ENCODE peak calls at places on chromosomes 2 and 18, in eight cellular contexts. I is CD4-positive, CD25-positive, alpha-beta regulatory T cell; Y is naive thymus-derived CD4-positive, alpha-beta T cell; F is activated gamma-delta T cell treated with Interleukin-2 at 50 U/mL for 16 hours; S is CD8-positive, alpha-beta T cell; G is A549; D is fibroblast of mammary gland; C is WTC11. T is an unnamed sample.

GRCh38 chr2:72980535-72981217 is 63.4 kb downstream of the EMX1 start:
- DNase-seq in Y (no peak), S (no peak), I (no peak), G (no peak), D (no peak), F (no peak), C (no peak), T (no peak)

GRCh38 chr2:47867205-47867604 is 39.1 kb downstream of the FBXO11 start:
- DNase-seq in S (no peak), C (no peak), G (no peak), I (no peak), F (no peak), Y (no peak), D (peak), T (peak)

GRCh38 chr18:73552171-73552570 is 595.5 kb downstream of the FBXO15 start:
- DNase-seq in G (no peak), Y (no peak), C (no peak), I (no peak), D (no peak), F (no peak), S (no peak), T (no peak)

GRCh38 chr2:49005261-49005660 is 149.1 kb downstream of the FSHR start:
- DNase-seq in F (no peak), G (no peak), C (no peak), I (no peak), S (no peak), Y (no peak), D (no peak), T (no peak)

GRCh38 chr2:136305517-136306192 is 187.7 kb upstream of the CXCR4 start:
- DNase-seq in Y (no peak), F (peak), C (no peak), S (peak), I (peak), D (no peak), G (no peak), T (no peak)

GRCh38 chr2:222907048-222907447 is 46.2 kb downstream of the ACSL3 start:
- DNase-seq in Y (no peak), D (no peak), F (no peak), S (no peak), C (no peak), G (no peak), I (no peak), T (no peak)

GRCh38 chr18:24063121-24063731 is 48.7 kb downstream of the TTC39C start:
- DNase-seq in I (no peak), Y (no peak), S (no peak), F (no peak), C (no peak), D (peak), G (peak), T (no peak)

GRCh38 chr2:159063677-159064076 is 95.2 kb downstream of the TANC1 start:
- DNase-seq in G (no peak), D (no peak), I (no peak), S (no peak), Y (no peak), C (no peak), F (no peak), T (no peak)

GRCh38 chr2:6081542-6081872 is 389.3 kb downstream of the SOX11 start:
- DNase-seq in C (no peak), Y (no peak), I (no peak), F (no peak), G (no peak), S (no peak), D (no peak), T (no peak)

GRCh38 chr18:13528739-13529392 is 197.5 kb downstream of the FAM210A start:
- DNase-seq in G (no peak), Y (no peak), F (no peak), S (no peak), I (no peak), D (no peak), C (no peak), T (no peak)

GRCh38 chr2:169276045-169276444 is 86.3 kb downstream of the LRP2 start:
- DNase-seq in I (no peak), F (no peak), Y (no peak), D (peak), S (no peak), C (no peak), G (no peak), T (no peak)

GRCh38 chr2:136375017-136375901 is 257.3 kb upstream of the CXCR4 start:
- DNase-seq in G (no peak), F (no peak), Y (no peak), C (no peak), S (no peak), D (no peak), I (peak), T (no peak)

GRCh38 chr18:9987931-9988330 is 74.1 kb downstream of the VAPA start:
- DNase-seq in S (no peak), D (no peak), G (no peak), Y (no peak), C (no peak), F (no peak), I (no peak), T (no peak)

GRCh38 chr2:198961555-198961954 is 496.2 kb downstream of the SATB2 start:
- DNase-seq in G (no peak), S (no peak), C (no peak), I (no peak), Y (no peak), F (no peak), D (no peak), T (no peak)

GRCh38 chr2:108591163-108591562 is 56.9 kb downstream of the LIMS1 start:
- DNase-seq in F (no peak), I (no peak), Y (no peak), D (no peak), C (no peak), G (no peak), S (no peak), T (no peak)

GRCh38 chr2:202339052-202339870 is 36.9 kb upstream of the BMPR2 start:
- DNase-seq in F (no peak), D (peak), Y (no peak), S (no peak), C (no peak), G (peak), I (no peak), T (peak)

GRCh38 chr2:10720983-10721343 is 467 bp upstream of the ATP6V1C2 start:
- DNase-seq in S (no peak), I (no peak), C (peak), F (no peak), D (no peak), G (no peak), Y (no peak), T (no peak)

GRCh38 chr2:43469094-43469493 is 126.7 kb downstream of the THADA start:
- DNase-seq in S (no peak), D (no peak), C (no peak), I (no peak), G (no peak), F (no peak), Y (no peak), T (no peak)

GRCh38 chr2:1010373-1011017 is 59.8 kb downstream of the SNTG2 start:
- DNase-seq in Y (no peak), G (no peak), I (no peak), S (no peak), F (no peak), D (no peak), C (no peak), T (no peak)

GRCh38 chr2:55883339-55883738 is 40.2 kb downstream of the EFEMP1 start:
- DNase-seq in C (no peak), S (no peak), D (peak), Y (no peak), F (no peak), G (no peak), I (no peak), T (no peak)

GRCh38 chr18:36179562-36180334 is 7.5 kb upstream of the MOCOS start:
- DNase-seq in C (no peak), S (no peak), D (peak), Y (no peak), G (no peak), F (no peak), I (no peak), T (peak)

GRCh38 chr2:72971036-72971435 is 53.7 kb downstream of the EMX1 start:
- DNase-seq in D (no peak), G (no peak), S (no peak), C (no peak), I (no peak), Y (no peak), F (no peak), T (no peak)

GRCh38 chr2:16010951-16011620 is 70.7 kb downstream of the MYCN start:
- DNase-seq in Y (no peak), I (no peak), D (no peak), S (no peak), C (no peak), F (no peak), G (no peak), T (no peak)

GRCh38 chr2:205364261-205364660 is 318.0 kb upstream of the NRP2 start:
- DNase-seq in F (no peak), Y (no peak), G (no peak), D (no peak), C (no peak), I (no peak), S (no peak), T (no peak)

GRCh38 chr2:222399038-222399783 is 25.1 kb upstream of the SGPP2 start:
- DNase-seq in G (no peak), I (no peak), Y (no peak), C (no peak), S (no peak), D (no peak), F (no peak), T (no peak)

GRCh38 chr2:219142329-219142728 is 18.3 kb downstream of the NHEJ1 start:
- DNase-seq in I (no peak), D (peak), S (no peak), G (no peak), C (no peak), F (no peak), Y (no peak), T (peak)

GRCh38 chr18:11565716-11566115 is 43.7 kb upstream of the SLC35G4 start:
- DNase-seq in I (no peak), Y (no peak), S (no peak), D (no peak), G (no peak), F (no peak), C (no peak), T (no peak)

GRCh38 chr2:128375454-128375853 is 56.8 kb upstream of the HS6ST1 start:
- DNase-seq in F (no peak), I (no peak), D (no peak), Y (no peak), C (peak), S (no peak), G (no peak), T (no peak)

GRCh38 chr18:59085797-59086196 is 53.9 kb upstream of the SEC11C start:
- DNase-seq in F (no peak), C (no peak), Y (no peak), G (no peak), S (no peak), D (peak), I (no peak), T (no peak)

GRCh38 chr18:51890762-51891161 is 449.2 kb upstream of the DCC start:
- DNase-seq in C (no peak), S (no peak), F (no peak), I (no peak), G (no peak), Y (no peak), D (no peak), T (no peak)

GRCh38 chr18:616380-616995 is 19.7 kb downstream of the CLUL1 start:
- DNase-seq in F (no peak), C (no peak), Y (no peak), D (peak), S (no peak), G (peak), I (peak), T (peak)

GRCh38 chr2:186882511-186883071 is 33.6 kb upstream of the ZSWIM2 start:
- DNase-seq in F (no peak), D (peak), C (no peak), Y (no peak), S (no peak), I (no peak), G (no peak), T (no peak)

GRCh38 chr2:37819228-37819627 is 105.9 kb upstream of the RMDN2 start:
- DNase-seq in I (no peak), F (no peak), C (no peak), G (no peak), Y (no peak), S (no peak), D (peak), T (no peak)

GRCh38 chr2:108932736-108933135 is 56.3 kb downstream of the EDAR start:
- DNase-seq in S (no peak), C (no peak), G (no peak), F (no peak), I (no peak), D (no peak), Y (no peak), T (no peak)

GRCh38 chr2:181896286-181896685 is 4.8 kb downstream of the ITPRID2 start:
- DNase-seq in Y (no peak), G (no peak), C (no peak), I (no peak), S (no peak), F (no peak), D (no peak), T (no peak)

T was measured in smooth muscle cell of the brain vasculature.